ENCODE peak calls at places on chromosomes 3 and 15, in eight cellular contexts. One of them, this sample, is unnamed.

GRCh38 chr15:78399081-78399480 is 38.9 kb upstream of the IREB2 start:
- DNase-seq in bronchial epithelial cell: peak; percentile 63
- DNase-seq in left lung: no peak
- DNase-seq in BE2C: no peak
- DNase-seq in astrocyte of the spinal cord: no peak
- DNase-seq in hepatocyte: no peak
- DNase-seq in GM23338: no peak
- DNase-seq in OCI-LY7: no peak
- DNase-seq in this sample: no peak

GRCh38 chr15:101378356-101378755 is 83.3 kb upstream of the SNRPA1 start:
- DNase-seq in hepatocyte: no peak
- DNase-seq in OCI-LY7: no peak
- DNase-seq in GM23338: no peak
- DNase-seq in bronchial epithelial cell: no peak
- DNase-seq in astrocyte of the spinal cord: no peak
- DNase-seq in BE2C: no peak
- DNase-seq in left lung: no peak
- DNase-seq in this sample: no peak

GRCh38 chr15:36887214-36888017 is 212.9 kb downstream of the MEIS2 start:
- DNase-seq in BE2C: peak; percentile 45
- DNase-seq in bronchial epithelial cell: no peak
- DNase-seq in hepatocyte: peak; percentile 30
- DNase-seq in OCI-LY7: no peak
- DNase-seq in GM23338: peak; percentile 64
- DNase-seq in left lung: peak; percentile 77
- DNase-seq in astrocyte of the spinal cord: no peak
- DNase-seq in this sample: no peak

GRCh38 chr15:40029979-40030893 is 8.7 kb downstream of the SRP14 start:
- DNase-seq in hepatocyte: peak; percentile 64
- DNase-seq in BE2C: peak; percentile 45
- DNase-seq in OCI-LY7: no peak
- DNase-seq in left lung: no peak
- DNase-seq in GM23338: peak; percentile 83
- DNase-seq in astrocyte of the spinal cord: no peak
- DNase-seq in bronchial epithelial cell: peak; percentile 28
- DNase-seq in this sample: no peak

GRCh38 chr15:84570164-84570692 is 30.6 kb upstream of the ZSCAN2 start:
- DNase-seq in OCI-LY7: peak; percentile 27
- DNase-seq in hepatocyte: peak; percentile 52
- DNase-seq in left lung: peak; percentile 94
- DNase-seq in bronchial epithelial cell: no peak
- DNase-seq in GM23338: peak; percentile 48
- DNase-seq in BE2C: peak; percentile 44
- DNase-seq in astrocyte of the spinal cord: peak; percentile 21
- DNase-seq in this sample: no peak

GRCh38 chr3:83946554-83946953 is 1012.2 kb upstream of the CADM2 start:
- DNase-seq in OCI-LY7: no peak
- DNase-seq in left lung: no peak
- DNase-seq in BE2C: no peak
- DNase-seq in hepatocyte: peak; percentile 29
- DNase-seq in GM23338: peak; percentile 65
- DNase-seq in astrocyte of the spinal cord: peak; percentile 9
- DNase-seq in bronchial epithelial cell: peak; percentile 21
- DNase-seq in this sample: no peak

GRCh38 chr15:74129411-74130088 is 836 bp upstream of the ISLR2 start:
- DNase-seq in astrocyte of the spinal cord: no peak
- DNase-seq in BE2C: no peak
- DNase-seq in hepatocyte: no peak
- DNase-seq in OCI-LY7: no peak
- DNase-seq in left lung: peak; percentile 56
- DNase-seq in GM23338: peak; percentile 74
- DNase-seq in bronchial epithelial cell: no peak
- DNase-seq in this sample: no peak

GRCh38 chr15:32781781-32782180 is 64.0 kb downstream of the GREM1 start:
- DNase-seq in GM23338: peak; percentile 17
- DNase-seq in OCI-LY7: no peak
- DNase-seq in astrocyte of the spinal cord: no peak
- DNase-seq in bronchial epithelial cell: peak; percentile 23
- DNase-seq in hepatocyte: no peak
- DNase-seq in left lung: no peak
- DNase-seq in BE2C: no peak
- DNase-seq in this sample: no peak

GRCh38 chr3:52188586-52189404 is 9.2 kb upstream of the ALAS1 start:
- DNase-seq in hepatocyte: peak; percentile 77
- DNase-seq in astrocyte of the spinal cord: no peak
- DNase-seq in left lung: no peak
- DNase-seq in BE2C: no peak
- DNase-seq in bronchial epithelial cell: no peak
- DNase-seq in OCI-LY7: no peak
- DNase-seq in GM23338: no peak
- DNase-seq in this sample: no peak

GRCh38 chr3:60992395-60992794 is 258.9 kb downstream of the FHIT start:
- DNase-seq in OCI-LY7: no peak
- DNase-seq in GM23338: no peak
- DNase-seq in BE2C: no peak
- DNase-seq in astrocyte of the spinal cord: no peak
- DNase-seq in left lung: no peak
- DNase-seq in hepatocyte: no peak
- DNase-seq in bronchial epithelial cell: no peak
- DNase-seq in this sample: peak; percentile 33

GRCh38 chr3:53155763-53156162 is 5.2 kb upstream of the PRKCD start:
- DNase-seq in GM23338: no peak
- DNase-seq in BE2C: no peak
- DNase-seq in hepatocyte: no peak
- DNase-seq in bronchial epithelial cell: peak; percentile 73
- DNase-seq in OCI-LY7: no peak
- DNase-seq in astrocyte of the spinal cord: no peak
- DNase-seq in left lung: peak; percentile 85
- DNase-seq in this sample: peak; percentile 97

GRCh38 chr3:136184703-136185102 is 11.4 kb downstream of the MSL2 start:
- DNase-seq in astrocyte of the spinal cord: no peak
- DNase-seq in BE2C: no peak
- DNase-seq in bronchial epithelial cell: no peak
- DNase-seq in OCI-LY7: no peak
- DNase-seq in GM23338: no peak
- DNase-seq in left lung: no peak
- DNase-seq in hepatocyte: no peak
- DNase-seq in this sample: no peak

GRCh38 chr3:157175678-157176077 is 15.7 kb upstream of the CCNL1 start:
- DNase-seq in BE2C: no peak
- DNase-seq in left lung: peak; percentile 83
- DNase-seq in hepatocyte: peak; percentile 72
- DNase-seq in OCI-LY7: no peak
- DNase-seq in GM23338: peak; percentile 43
- DNase-seq in astrocyte of the spinal cord: no peak
- DNase-seq in bronchial epithelial cell: no peak
- DNase-seq in this sample: no peak

GRCh38 chr15:99015677-99016568 is 8.3 kb upstream of the PGPEP1L start:
- DNase-seq in left lung: peak; percentile 85
- DNase-seq in GM23338: peak; percentile 57
- DNase-seq in bronchial epithelial cell: no peak
- DNase-seq in hepatocyte: no peak
- DNase-seq in BE2C: no peak
- DNase-seq in OCI-LY7: no peak
- DNase-seq in astrocyte of the spinal cord: no peak
- DNase-seq in this sample: no peak

GRCh38 chr3:23217872-23218554 is 14.9 kb downstream of the UBE2E2 start:
- DNase-seq in OCI-LY7: no peak
- DNase-seq in bronchial epithelial cell: no peak
- DNase-seq in BE2C: no peak
- DNase-seq in hepatocyte: no peak
- DNase-seq in left lung: no peak
- DNase-seq in GM23338: no peak
- DNase-seq in astrocyte of the spinal cord: peak; percentile 42
- DNase-seq in this sample: no peak

GRCh38 chr15:91921188-91921820 is 67.8 kb downstream of the SLCO3A1 start:
- DNase-seq in hepatocyte: no peak
- DNase-seq in bronchial epithelial cell: peak; percentile 71
- DNase-seq in astrocyte of the spinal cord: no peak
- DNase-seq in GM23338: no peak
- DNase-seq in BE2C: no peak
- DNase-seq in left lung: no peak
- DNase-seq in OCI-LY7: no peak
- DNase-seq in this sample: no peak

GRCh38 chr3:53554559-53555511 is 60.4 kb downstream of the CACNA1D start:
- DNase-seq in BE2C: no peak
- DNase-seq in OCI-LY7: no peak
- DNase-seq in astrocyte of the spinal cord: no peak
- DNase-seq in hepatocyte: no peak
- DNase-seq in GM23338: no peak
- DNase-seq in left lung: no peak
- DNase-seq in bronchial epithelial cell: no peak
- DNase-seq in this sample: no peak

GRCh38 chr15:74302821-74303359 is 64.6 kb downstream of the CYP11A1 start:
- DNase-seq in BE2C: peak; percentile 95
- DNase-seq in astrocyte of the spinal cord: peak; percentile 25
- DNase-seq in OCI-LY7: peak; percentile 45
- DNase-seq in hepatocyte: peak; percentile 61
- DNase-seq in bronchial epithelial cell: peak; percentile 20
- DNase-seq in GM23338: peak; percentile 85
- DNase-seq in left lung: peak; percentile 63
- DNase-seq in this sample: no peak

GRCh38 chr15:59960318-59960717 is 43.8 kb upstream of the FOXB1 start:
- DNase-seq in BE2C: no peak
- DNase-seq in astrocyte of the spinal cord: no peak
- DNase-seq in bronchial epithelial cell: no peak
- DNase-seq in left lung: no peak
- DNase-seq in GM23338: no peak
- DNase-seq in hepatocyte: no peak
- DNase-seq in OCI-LY7: no peak
- DNase-seq in this sample: no peak

GRCh38 chr3:47380026-47380600 is 708 bp upstream of the PTPN23 start:
- DNase-seq in left lung: no peak
- DNase-seq in bronchial epithelial cell: no peak
- DNase-seq in OCI-LY7: no peak
- DNase-seq in astrocyte of the spinal cord: no peak
- DNase-seq in GM23338: no peak
- DNase-seq in hepatocyte: no peak
- DNase-seq in BE2C: no peak
- DNase-seq in this sample: no peak

GRCh38 chr3:137075020-137075419 is 117.2 kb downstream of the IL20RB start:
- DNase-seq in OCI-LY7: no peak
- DNase-seq in GM23338: no peak
- DNase-seq in hepatocyte: no peak
- DNase-seq in bronchial epithelial cell: peak; percentile 54
- DNase-seq in astrocyte of the spinal cord: no peak
- DNase-seq in left lung: no peak
- DNase-seq in BE2C: no peak
- DNase-seq in this sample: no peak

GRCh38 chr15:59791646-59792208 is 102.6 kb upstream of the BNIP2 start:
- DNase-seq in GM23338: no peak
- DNase-seq in left lung: no peak
- DNase-seq in hepatocyte: no peak
- DNase-seq in bronchial epithelial cell: no peak
- DNase-seq in astrocyte of the spinal cord: no peak
- DNase-seq in BE2C: peak; percentile 64
- DNase-seq in OCI-LY7: peak; percentile 1
- DNase-seq in this sample: no peak

GRCh38 chr3:142148871-142149860 is at the start of gene TFDP2:
- DNase-seq in GM23338: peak; percentile 100
- DNase-seq in hepatocyte: peak; percentile 95
- DNase-seq in left lung: peak; percentile 96
- DNase-seq in astrocyte of the spinal cord: peak; percentile 89
- DNase-seq in OCI-LY7: peak; percentile 93
- DNase-seq in BE2C: peak; percentile 97
- DNase-seq in bronchial epithelial cell: peak; percentile 76
- DNase-seq in this sample: peak; percentile 66
- H3K4me3 ChIP-seq in GM23338: peak within 1 kb of the TSS; percentile 65
- H3K4me3 ChIP-seq in hepatocyte: peak within 1 kb of the TSS; percentile 62
- H3K4me3 ChIP-seq in left lung: peak within 1 kb of the TSS; percentile 91
- H3K4me3 ChIP-seq in astrocyte of the spinal cord: peak within 1 kb of the TSS; percentile 61
- H3K4me3 ChIP-seq in OCI-LY7: peak within 1 kb of the TSS; percentile 77
- H3K4me3 ChIP-seq in BE2C: peak within 1 kb of the TSS; percentile 75
- H3K4me3 ChIP-seq in bronchial epithelial cell: peak within 1 kb of the TSS; percentile 84
- H3K4me3 ChIP-seq in this sample: peak within 1 kb of the TSS; percentile 70

GRCh38 chr15:69213786-69214185 is 53.4 kb downstream of the GLCE start:
- DNase-seq in left lung: no peak
- DNase-seq in GM23338: peak; percentile 28
- DNase-seq in OCI-LY7: no peak
- DNase-seq in bronchial epithelial cell: no peak
- DNase-seq in astrocyte of the spinal cord: no peak
- DNase-seq in BE2C: no peak
- DNase-seq in hepatocyte: no peak
- DNase-seq in this sample: no peak
- TF ChIP-seq CTCF in left lung: no peak
- TF ChIP-seq CTCF in GM23338: no peak
- TF ChIP-seq CTCF in OCI-LY7: peak; percentile 55
- TF ChIP-seq CTCF in bronchial epithelial cell: no peak
- TF ChIP-seq CTCF in astrocyte of the spinal cord: peak; percentile 36
- TF ChIP-seq CTCF in BE2C: peak; percentile 15
- TF ChIP-seq CTCF in hepatocyte: no peak
- TF ChIP-seq CTCF in this sample: no peak

DNA sequence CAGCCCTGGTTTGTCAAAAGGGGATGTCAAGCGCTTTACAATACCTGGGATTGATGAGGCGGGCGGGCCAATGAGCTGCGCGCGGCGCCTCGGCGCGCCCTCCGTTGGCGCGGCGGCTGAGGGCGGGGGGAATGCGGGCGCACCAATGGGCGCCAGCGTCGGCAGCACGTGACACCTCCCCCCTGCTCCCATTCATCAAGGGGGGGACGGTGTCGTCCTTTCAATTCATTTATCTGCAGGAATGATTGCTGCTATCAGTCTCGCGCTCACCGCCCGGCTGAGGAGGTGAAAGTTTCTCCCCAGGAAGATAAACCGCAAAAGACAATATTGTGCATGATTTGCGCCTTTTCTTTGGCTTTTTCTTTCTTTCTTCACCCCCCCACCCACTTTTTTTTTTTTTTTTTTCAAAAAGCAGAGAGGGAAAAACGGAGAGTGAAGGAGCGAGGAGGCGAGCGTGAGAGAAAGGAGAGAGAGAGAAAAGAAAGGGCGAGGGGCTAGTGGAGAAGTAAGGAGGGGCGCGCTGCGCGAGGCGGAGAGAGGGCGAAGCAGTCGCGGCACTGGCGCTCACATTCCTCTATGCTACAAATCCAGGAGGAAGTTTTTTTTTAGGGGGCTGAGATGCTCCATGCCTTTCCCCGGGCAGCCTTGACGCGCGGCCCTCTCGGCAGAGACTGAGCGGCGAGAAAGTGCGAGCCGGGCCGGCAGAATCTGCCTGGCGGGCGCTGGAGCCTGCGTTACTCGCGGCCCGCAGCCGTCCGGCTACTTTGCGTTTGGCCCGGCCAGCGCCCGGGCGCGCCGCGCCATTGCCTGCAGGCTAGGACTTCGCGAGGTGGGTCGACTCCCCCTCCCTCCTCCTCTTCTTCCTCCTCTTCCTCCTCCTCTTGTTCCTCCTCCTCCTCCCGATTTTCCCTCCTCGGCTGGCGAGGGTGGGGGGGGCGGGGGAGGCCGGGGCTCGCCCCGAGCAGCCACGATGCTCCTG is at the start of gene ZIC1:
- DNase-seq in bronchial epithelial cell: no peak
- DNase-seq in hepatocyte: no peak
- DNase-seq in GM23338: peak; percentile 85
- DNase-seq in BE2C: no peak
- DNase-seq in left lung: no peak
- DNase-seq in OCI-LY7: no peak
- DNase-seq in astrocyte of the spinal cord: peak; percentile 98
- DNase-seq in this sample: no peak
- H3K4me3 ChIP-seq in bronchial epithelial cell: no peak within 1 kb of the TSS
- H3K4me3 ChIP-seq in hepatocyte: no peak within 1 kb of the TSS
- H3K4me3 ChIP-seq in GM23338: peak within 1 kb of the TSS; percentile 71
- H3K4me3 ChIP-seq in BE2C: no peak within 1 kb of the TSS
- H3K4me3 ChIP-seq in left lung: no peak within 1 kb of the TSS
- H3K4me3 ChIP-seq in OCI-LY7: no peak within 1 kb of the TSS
- H3K4me3 ChIP-seq in astrocyte of the spinal cord: peak within 1 kb of the TSS; percentile 89
- H3K4me3 ChIP-seq in this sample: no peak within 1 kb of the TSS

GRCh38 chr3:128573707-128574162 is 76.9 kb downstream of the RPN1 start:
- DNase-seq in astrocyte of the spinal cord: no peak
- DNase-seq in OCI-LY7: no peak
- DNase-seq in bronchial epithelial cell: no peak
- DNase-seq in hepatocyte: no peak
- DNase-seq in BE2C: peak; percentile 45
- DNase-seq in GM23338: no peak
- DNase-seq in left lung: no peak
- DNase-seq in this sample: no peak
- TF ChIP-seq CTCF in astrocyte of the spinal cord: no peak
- TF ChIP-seq CTCF in OCI-LY7: no peak
- TF ChIP-seq CTCF in bronchial epithelial cell: no peak
- TF ChIP-seq CTCF in hepatocyte: no peak
- TF ChIP-seq CTCF in BE2C: no peak
- TF ChIP-seq CTCF in GM23338: no peak
- TF ChIP-seq CTCF in left lung: no peak
- TF ChIP-seq CTCF in this sample: no peak